ENCODE peak calls at places on chromosome 22, in nine cellular contexts. P, K, B, D, R, L, S, E and U are unnamed samples.

GRCh38 chr22:46612341-46612903 is 7.8 kb upstream of the GRAMD4 start:
- DNase-seq in S (no peak), K (no peak), L (no peak), R (no peak), P (no peak), E (no peak), D (no peak), B (no peak), U (no peak)

GRCh38 chr22:31872209-31872608 is 72.1 kb upstream of the YWHAH start:
- DNase-seq in L (no peak), B (no peak), S (no peak), P (no peak), K (no peak), E (no peak), D (no peak), R (no peak), U (no peak)

GRCh38 chr22:19974233-19974861 is 32.7 kb upstream of the TXNRD2 start:
- DNase-seq in R (peak), P (no peak), D (no peak), B (no peak), K (peak), E (peak), S (no peak), L (no peak), U (no peak)

GRCh38 chr22:33126881-33127280 is 68.7 kb upstream of the SYN3 start:
- DNase-seq in R (peak), P (no peak), D (no peak), K (no peak), L (no peak), S (no peak), E (no peak), B (no peak), U (no peak)

GRCh38 chr22:49310354-49310753 is 517.3 kb downstream of the BRD1 start:
- DNase-seq in D (no peak), R (no peak), L (no peak), K (no peak), S (no peak), P (no peak), B (no peak), E (no peak), U (no peak)

GRCh38 chr22:41001722-41002122 is 50.5 kb downstream of the RBX1 start:
- DNase-seq in D (no peak), R (peak), L (peak), S (no peak), P (no peak), K (peak), E (peak), B (no peak), U (no peak)

GRCh38 chr22:20977019-20977418 is 5.1 kb upstream of the LZTR1 start:
- DNase-seq in B (no peak), L (no peak), E (no peak), S (no peak), P (no peak), D (no peak), R (no peak), K (no peak), U (no peak)

GRCh38 chr22:41096391-41096790 is 4.0 kb downstream of the EP300 start:
- DNase-seq in D (no peak), S (no peak), E (no peak), B (no peak), L (no peak), K (no peak), P (no peak), R (no peak), U (no peak)

GRCh38 chr22:38230108-38230825 is 28.5 kb downstream of the MAFF start:
- DNase-seq in P (no peak), L (no peak), D (no peak), K (peak), E (no peak), R (no peak), S (no peak), B (peak), U (no peak)

GRCh38 chr22:35620624-35621245 is 3.6 kb upstream of the MB start:
- DNase-seq in R (peak), K (no peak), B (no peak), E (no peak), S (no peak), D (no peak), P (no peak), L (no peak), U (peak)

GRCh38 chr22:42685941-42686666 is 34.6 kb downstream of the A4GALT start:
- DNase-seq in D (no peak), E (no peak), K (no peak), B (no peak), R (no peak), P (no peak), L (peak), S (no peak), U (no peak)

GRCh38 chr22:19941365-19942070 is at the start of the genes COMT and TXNRD2:
- DNase-seq in K (peak), D (peak), R (peak), S (peak), B (peak), L (peak), P (no peak), E (peak), U (no peak)

GRCh38 chr22:49777569-49778250 is 50.0 kb downstream of the BRD1 start:
- DNase-seq in R (no peak), S (no peak), K (no peak), B (no peak), L (no peak), E (no peak), D (no peak), P (no peak), U (no peak)

GRCh38 chr22:41499624-41500280 is 30.8 kb downstream of the ACO2 start:
- DNase-seq in L (no peak), K (no peak), E (no peak), R (no peak), B (no peak), D (no peak), P (no peak), S (no peak), U (no peak)

GRCh38 chr22:21646608-21647590 is 4.8 kb downstream of the SDF2L1 start:
- DNase-seq in L (peak), P (no peak), E (peak), R (peak), S (peak), K (peak), D (peak), B (peak), U (no peak)

GRCh38 chr22:30582788-30583575 is 8.5 kb upstream of the GAL3ST1 start:
- DNase-seq in D (no peak), S (no peak), P (no peak), K (no peak), L (no peak), B (no peak), R (no peak), E (no peak), U (no peak)